ENCODE peak calls at places on chromosomes 13 and 19, in four cellular contexts. L, V, O and C are unnamed samples.

GRCh38 chr19:10643166-10643967 is 10.8 kb upstream of the ILF3 start:
- DNase-seq in L (no peak), V (no peak), O (no peak), C (no peak)

GRCh38 chr19:9785367-9786331 is 17.1 kb upstream of the ZNF846 start:
- DNase-seq in L (peak), V (peak), O (peak), C (peak)

GRCh38 chr13:110644892-110645521 is 29.7 kb downstream of the NAXD start:
- DNase-seq in L (no peak), V (no peak), O (peak), C (peak)

GRCh38 chr19:53942001-53942786 is 20.5 kb upstream of the CACNG8 start:
- DNase-seq in L (no peak), V (no peak), O (no peak), C (no peak)

GRCh38 chr19:29308977-29309520 is 96.1 kb upstream of the UQCRFS1 start:
- DNase-seq in L (no peak), V (no peak), O (no peak), C (no peak)

GRCh38 chr13:30905932-30906383 is at the start of gene MEDAG:
- DNase-seq in L (peak), V (peak), O (no peak), C (peak)

GRCh38 chr19:41804327-41804726 is 7.9 kb downstream of the CEACAM3 start:
- DNase-seq in L (no peak), V (no peak), O (no peak), C (no peak)

GRCh38 chr19:33385956-33386355 is 12.4 kb downstream of the CEBPG start:
- DNase-seq in L (no peak), V (no peak), O (no peak), C (peak)

GRCh38 chr13:82305588-82305987 is 1576.7 kb downstream of the SLITRK1 start:
- DNase-seq in L (no peak), V (no peak), O (no peak), C (no peak)

GRCh38 chr19:35991731-35992450 is 3.1 kb upstream of the SDHAF1 start:
- DNase-seq in L (no peak), V (no peak), O (no peak), C (no peak)

GRCh38 chr19:7978196-7978825 is 27.1 kb downstream of the ELAVL1 start:
- DNase-seq in L (no peak), V (no peak), O (no peak), C (no peak)

GRCh38 chr13:98451676-98452105 is 125.2 kb downstream of the STK24 start:
- DNase-seq in L (peak), V (peak), O (no peak), C (no peak)

GRCh38 chr13:64078025-64078424 is 2662.4 kb upstream of the PCDH20 start:
- DNase-seq in L (no peak), V (no peak), O (no peak), C (no peak)

GRCh38 chr19:7346488-7346971 is 2.2 kb upstream of the ARHGEF18 start:
- DNase-seq in L (no peak), V (no peak), O (no peak), C (no peak)

GRCh38 chr19:48196321-48196761 is 25.9 kb downstream of the ZSWIM9 start:
- DNase-seq in L (no peak), V (no peak), O (no peak), C (no peak)

GRCh38 chr13:41631296-41631965 is 174.1 kb downstream of the RGCC start:
- DNase-seq in L (no peak), V (no peak), O (no peak), C (no peak)

GRCh38 chr13:23399254-23399796 is 34.2 kb downstream of the SACS start:
- DNase-seq in L (no peak), V (no peak), O (no peak), C (no peak)

GRCh38 chr13:26062853-26063444 is 11.1 kb upstream of the SHISA2 start:
- DNase-seq in L (no peak), V (peak), O (no peak), C (no peak)

GRCh38 chr19:56309511-56310185 is 5.0 kb downstream of the ZSCAN5A start:
- DNase-seq in L (no peak), V (no peak), O (peak), C (peak)

GRCh38 chr13:27140060-27140459 is 31.6 kb downstream of the USP12 start:
- DNase-seq in L (no peak), V (no peak), O (no peak), C (no peak)

GRCh38 chr13:34046457-34046856 is 228.5 kb downstream of the RFC3 start:
- DNase-seq in L (no peak), V (no peak), O (no peak), C (no peak)

GRCh38 chr19:51158474-51159129 is 16.5 kb downstream of the SIGLEC7 start:
- DNase-seq in L (no peak), V (peak), O (no peak), C (peak)

GRCh38 chr13:27783111-27783510 is 9.2 kb upstream of the GSX1 start:
- DNase-seq in L (no peak), V (no peak), O (no peak), C (no peak)

GRCh38 chr13:21435710-21436151 is 23.4 kb downstream of the ZDHHC20 start:
- DNase-seq in L (peak), V (peak), O (peak), C (peak)

DNA sequence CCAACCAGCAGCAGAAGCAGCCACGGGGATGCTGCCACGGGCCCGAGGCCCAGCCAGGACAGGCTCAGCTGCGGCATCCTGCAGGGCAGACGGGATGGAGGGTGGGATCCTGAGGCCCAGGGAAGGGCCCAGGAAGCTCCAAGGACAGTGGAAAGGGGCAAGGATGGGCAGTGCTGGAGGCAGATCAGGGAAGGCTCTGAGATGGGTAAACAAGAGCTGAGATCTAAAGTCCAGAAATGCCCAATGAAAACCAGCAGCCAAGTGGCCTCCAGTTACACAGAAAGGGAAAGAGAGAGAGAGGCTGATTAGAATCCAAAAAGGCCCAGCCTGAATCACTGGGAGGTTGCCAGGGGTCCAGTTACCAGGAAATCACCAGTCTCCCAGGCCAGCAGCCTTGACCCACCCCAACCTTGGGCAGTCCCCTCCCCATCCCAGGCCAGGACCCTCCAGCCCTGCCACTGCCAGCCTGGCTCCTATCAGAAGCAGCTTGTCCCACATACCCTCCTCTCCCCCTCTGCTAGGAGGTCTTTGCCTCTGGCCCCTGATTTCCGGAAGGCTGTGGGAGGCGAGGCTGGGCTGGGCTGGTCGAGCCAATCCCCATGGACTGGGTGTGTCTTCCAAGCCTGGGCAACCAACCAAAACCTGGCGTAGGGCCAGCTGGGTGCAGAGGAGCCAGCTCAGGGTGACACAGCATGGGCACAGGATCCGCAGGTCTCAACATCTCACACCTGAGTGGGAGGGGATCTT is at the start of gene CYP4F11:
- DNase-seq in L (no peak), V (peak), O (no peak), C (no peak)
- TF ChIP-seq POLR2A in L (no peak), V (no peak), O (no peak), C (peak)

DNA sequence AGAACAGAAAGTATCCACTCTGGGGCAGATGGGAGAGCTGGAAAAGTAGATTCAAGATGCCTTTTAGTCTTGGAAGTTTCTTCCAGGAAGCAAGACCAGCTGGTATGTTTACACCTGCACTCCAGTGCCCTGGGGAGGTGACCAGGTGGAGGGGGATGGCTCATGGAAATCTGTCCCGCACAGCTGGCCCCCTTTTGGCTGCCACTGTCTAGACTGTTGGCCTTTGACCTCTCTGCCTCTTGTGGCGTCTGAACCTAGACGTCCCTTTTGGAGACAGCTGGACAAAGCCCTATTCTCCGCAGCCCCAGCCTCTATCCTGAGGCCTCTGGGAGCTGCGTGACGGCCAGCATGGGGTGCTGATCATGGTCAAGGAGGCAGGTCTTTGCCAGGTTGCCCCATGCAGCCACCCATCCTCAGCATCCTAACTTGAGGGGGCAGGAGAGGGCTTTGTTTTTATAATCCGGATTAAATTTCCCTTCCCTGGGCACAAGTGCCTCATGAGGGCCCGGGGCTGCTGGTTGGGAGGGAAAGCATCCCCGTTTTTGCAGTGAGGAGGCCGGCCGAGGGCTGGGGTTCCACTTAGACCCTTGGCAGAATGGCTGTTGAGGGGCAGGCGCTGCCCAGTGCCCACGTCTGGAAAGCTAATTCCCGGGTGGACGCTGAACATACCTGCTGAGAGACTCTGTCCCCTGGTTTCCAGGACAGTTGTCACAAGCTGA is 17.3 kb upstream of the GDF15 start:
- DNase-seq in L (no peak), V (no peak), O (no peak), C (no peak)
- TF ChIP-seq POLR2A in L (no peak), V (no peak), O (no peak), C (no peak)

GRCh38 chr19:52398091-52398461 is 427 bp downstream of the ZNF528 start:
- DNase-seq in L (no peak), V (no peak), O (no peak), C (no peak)

DNA sequence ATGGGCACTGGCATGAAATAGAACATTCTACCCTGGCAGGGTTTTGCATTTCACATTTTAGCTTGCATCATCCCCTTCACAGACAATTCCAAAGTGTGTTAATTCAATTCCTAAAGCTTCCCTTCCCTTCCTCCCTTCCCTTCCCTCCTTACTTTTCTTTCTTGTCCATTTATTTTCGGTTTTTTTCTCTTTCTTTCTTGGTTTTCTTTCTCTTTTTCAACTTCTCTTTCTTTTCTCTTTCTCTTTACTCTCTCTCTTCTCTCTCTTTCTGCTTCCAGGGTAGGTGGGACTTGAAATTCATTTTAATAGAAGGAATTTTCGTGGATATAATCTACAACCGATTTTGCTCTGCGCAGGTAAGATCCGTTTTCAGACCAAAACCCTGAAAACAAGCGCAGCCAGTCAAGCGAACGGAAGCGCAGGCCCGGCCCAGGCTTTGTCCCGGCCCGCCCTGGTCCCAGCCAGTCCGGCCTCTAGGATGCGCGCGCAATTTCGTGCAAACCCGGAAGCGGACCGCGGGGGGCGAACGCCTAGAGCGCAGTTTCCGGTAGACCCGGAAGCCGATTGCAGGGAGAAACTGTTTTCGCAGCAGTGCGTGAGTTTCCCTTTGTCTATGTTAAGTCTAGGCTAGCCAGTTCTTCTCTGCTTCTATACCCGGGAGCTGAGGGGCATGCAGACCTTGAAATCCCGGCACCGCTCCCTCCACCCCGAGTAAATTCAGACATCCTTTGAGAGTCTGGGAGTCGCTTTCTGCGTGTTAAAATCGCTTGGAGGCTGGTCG is at the start of gene ZNF528:
- DNase-seq in L (peak), V (peak), O (peak), C (peak)
- TF ChIP-seq POLR2A in L (no peak), V (peak), O (no peak), C (peak)

GRCh38 chr19:39433480-39434079 is 2.2 kb downstream of the RPS16 start:
- DNase-seq in L (no peak), V (no peak), O (no peak), C (no peak)

GRCh38 chr19:39434123-39435076 is 1.3 kb downstream of the RPS16 start:
- DNase-seq in L (no peak), V (no peak), O (no peak), C (no peak)

GRCh38 chr19:39438270-39438934 is 2.7 kb upstream of the RPS16 start:
- DNase-seq in L (no peak), V (no peak), O (no peak), C (no peak)

GRCh38 chr19:39436350-39436716 is 584 bp upstream of the RPS16 start:
- DNase-seq in L (no peak), V (no peak), O (no peak), C (no peak)

DNA sequence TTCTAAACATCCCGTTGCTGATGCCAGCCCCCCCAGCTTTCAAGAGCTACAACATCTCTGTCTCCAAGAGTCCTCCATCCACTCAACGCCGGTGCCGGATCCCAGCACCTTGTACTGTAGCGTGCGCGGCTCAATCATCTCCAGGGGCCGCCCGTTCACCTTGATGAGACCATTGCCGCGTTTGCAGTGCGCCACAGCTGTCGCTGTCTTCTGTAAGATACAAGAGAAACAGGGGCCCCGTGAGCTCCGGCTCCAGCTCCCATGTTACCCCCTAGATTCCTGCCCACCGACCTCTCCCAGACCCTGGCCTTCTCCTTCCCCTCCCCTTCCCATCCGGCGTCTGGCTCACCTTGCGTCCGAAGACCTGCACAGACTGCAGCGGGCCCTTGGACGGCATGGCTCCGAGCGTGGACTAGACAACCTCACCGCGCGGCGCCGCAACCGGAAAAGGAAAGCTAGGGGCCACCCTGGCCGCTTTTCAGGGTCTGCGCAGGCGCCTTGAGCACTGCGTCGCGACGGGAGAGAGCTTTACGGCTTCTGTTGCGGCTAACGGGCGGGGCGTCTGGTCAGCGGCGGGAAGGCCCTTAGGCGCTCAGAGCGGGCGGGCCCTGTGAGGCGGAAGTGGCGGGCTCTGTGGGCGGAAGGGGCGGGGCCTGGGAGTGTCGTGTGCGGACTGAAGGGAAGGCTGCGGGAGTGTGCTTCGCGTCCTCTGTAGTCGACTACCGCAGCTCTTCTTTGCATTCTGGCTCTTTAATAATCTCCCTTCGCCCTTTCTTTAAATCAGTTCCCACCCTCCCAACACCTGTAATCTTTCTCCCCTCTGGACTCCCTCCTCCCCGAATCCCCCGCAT is at the start of gene RPS16:
- DNase-seq in L (peak), V (peak), O (peak), C (peak)
- TF ChIP-seq POLR2A in L (peak), V (peak), O (peak), C (peak)

DNA sequence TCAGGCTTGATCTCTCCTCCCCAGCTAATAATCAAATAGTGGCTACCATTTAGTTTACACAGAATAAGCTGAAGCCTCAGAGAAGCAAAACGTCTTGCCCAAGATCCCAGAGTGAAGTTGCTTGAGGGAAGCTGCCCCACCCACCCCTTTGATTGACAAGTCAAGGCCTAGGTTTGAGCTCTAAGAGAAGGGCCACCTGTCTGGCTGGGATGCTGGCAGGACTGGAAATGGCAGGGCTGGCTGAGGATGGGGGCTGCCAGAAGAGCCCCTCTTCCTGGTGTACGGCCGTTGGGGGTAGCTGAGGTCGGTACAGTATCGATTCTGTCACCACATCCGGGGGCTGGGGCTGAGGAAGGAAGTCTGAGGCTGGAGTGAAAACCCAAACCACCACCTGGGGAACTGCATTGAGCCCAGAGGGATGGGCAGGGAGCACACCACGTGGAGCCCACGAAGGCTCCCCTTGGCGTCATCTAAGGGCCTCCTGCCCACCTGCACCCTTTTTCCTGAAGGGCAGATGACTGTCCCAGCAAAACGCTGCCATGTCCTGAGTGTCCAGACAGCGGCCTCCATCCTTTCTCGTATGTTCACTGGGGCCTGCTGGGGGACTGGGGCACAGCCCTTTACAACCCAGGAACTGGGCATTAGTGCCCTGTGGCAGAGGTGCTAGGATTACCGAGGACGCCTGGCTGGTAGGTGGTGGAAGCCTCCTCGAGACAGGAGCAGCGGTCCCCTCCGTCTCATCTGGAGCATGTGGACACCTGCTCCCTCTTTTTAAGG is 1.4 kb upstream of the PRKD2 start:
- DNase-seq in L (no peak), V (no peak), O (peak), C (peak)
- TF ChIP-seq POLR2A in L (no peak), V (no peak), O (peak), C (no peak)